ENCODE peak calls at places on chromosomes 2 and 18, in six cellular contexts. X is upper lobe of right lung; E is CD8-positive, alpha-beta T cell; J is GM23338; R is transverse colon; N is colonic mucosa. D is an unnamed sample.
A peak's percentile ranks its signal among the peaks of the same experiment; 100 is the strongest.

GRCh38 chr2:85133751-85134254 is 611 bp downstream of the TCF7L1 start:
- DNase-seq in J (peak; percentile 39), N (peak; percentile 23), X (peak; percentile 79), R (peak; percentile 16), E (no peak), D (peak; percentile 64)

GRCh38 chr2:205034034-205034433 is 488.8 kb downstream of the PARD3B start:
- DNase-seq in J (no peak), R (no peak), X (no peak), N (no peak), E (no peak), D (no peak)

GRCh38 chr18:23106575-23106974 is 28.7 kb upstream of the CABLES1 start:
- DNase-seq in R (peak; percentile 61), E (no peak), J (no peak), N (peak; percentile 75), X (no peak), D (peak; percentile 66)

GRCh38 chr2:84919885-84920580 is 14.6 kb downstream of the TMSB10 start:
- DNase-seq in E (peak; percentile 50), J (no peak), X (no peak), N (no peak), R (peak; percentile 42), D (peak; percentile 96)

GRCh38 chr18:34928754-34929335 is 112.4 kb upstream of the MAPRE2 start:
- DNase-seq in N (no peak), E (no peak), R (no peak), X (no peak), J (no peak), D (no peak)

GRCh38 chr2:213265679-213266078 is 18.6 kb upstream of the SPAG16 start:
- DNase-seq in X (no peak), E (no peak), N (no peak), J (no peak), R (no peak), D (no peak)

GRCh38 chr2:188519133-188519532 is 227.5 kb downstream of the GULP1 start:
- DNase-seq in J (no peak), E (no peak), X (no peak), N (no peak), R (no peak), D (no peak)

GRCh38 chr2:207983654-207984053 is 41.7 kb downstream of the PLEKHM3 start:
- DNase-seq in J (no peak), N (no peak), X (no peak), E (no peak), R (no peak), D (no peak)

GRCh38 chr2:64204006-64204632 is 59.9 kb upstream of the PELI1 start:
- DNase-seq in R (peak; percentile 25), J (peak; percentile 28), X (peak; percentile 66), E (no peak), N (peak; percentile 37), D (no peak)

GRCh38 chr2:215002500-215002899 is 135.9 kb downstream of the ABCA12 start:
- DNase-seq in E (no peak), R (no peak), N (peak; percentile 19), X (no peak), J (peak; percentile 70), D (peak; percentile 73)

GRCh38 chr2:666441-666840 is 10.8 kb downstream of the TMEM18 start:
- DNase-seq in N (no peak), E (no peak), R (no peak), J (no peak), X (no peak), D (no peak)

GRCh38 chr2:7845332-7845731 is 836.5 kb upstream of the ID2 start:
- DNase-seq in J (no peak), R (no peak), X (no peak), N (no peak), E (no peak), D (no peak)

GRCh38 chr2:71882949-71883472 is 264.7 kb downstream of the CYP26B1 start:
- DNase-seq in N (peak; percentile 46), E (no peak), J (no peak), R (peak; percentile 51), X (peak; percentile 79), D (peak; percentile 98)

GRCh38 chr2:24973812-24974211 is 2.1 kb upstream of the DNAJC27 start:
- DNase-seq in N (no peak), E (no peak), R (no peak), X (no peak), J (no peak), D (no peak)

GRCh38 chr2:206443735-206444527 is 599 bp downstream of the ADAM23 start:
- DNase-seq in R (no peak), N (no peak), X (no peak), J (peak; percentile 68), E (no peak), D (peak; percentile 48)

GRCh38 chr18:55506074-55506473 is 81.9 kb downstream of the TCF4 start:
- DNase-seq in X (no peak), N (no peak), J (no peak), E (no peak), R (no peak), D (no peak)

GRCh38 chr2:85813978-85814801 is 60.4 kb downstream of the ATOH8 start:
- DNase-seq in J (peak; percentile 90), E (peak; percentile 76), R (peak; percentile 92), X (peak; percentile 96), N (peak; percentile 93), D (peak; percentile 88)

GRCh38 chr2:99552529-99552928 is 62.7 kb upstream of the REV1 start:
- DNase-seq in J (no peak), E (no peak), R (no peak), N (no peak), X (no peak), D (no peak)

GRCh38 chr2:75801234-75801982 is 90.7 kb upstream of the GCFC2 start:
- DNase-seq in J (no peak), N (no peak), X (no peak), E (no peak), R (no peak), D (no peak)

GRCh38 chr2:217653240-217653639 is 349.6 kb downstream of the TNS1 start:
- DNase-seq in X (peak; percentile 67), J (no peak), E (no peak), R (peak; percentile 23), N (peak; percentile 45), D (peak; percentile 69)

GRCh38 chr2:85288244-85288725 is 39.5 kb downstream of the TGOLN2 start:
- DNase-seq in N (no peak), J (peak; percentile 59), R (peak; percentile 69), X (no peak), E (no peak), D (peak; percentile 50)

GRCh38 chr2:215784371-215784783 is 229.0 kb downstream of the MREG start:
- DNase-seq in X (no peak), N (no peak), E (no peak), J (no peak), R (no peak), D (peak; percentile 93)

GRCh38 chr2:41710944-41711343 is 336.9 kb upstream of the PKDCC start:
- DNase-seq in J (no peak), X (no peak), N (no peak), E (no peak), R (no peak), D (peak; percentile 24)

GRCh38 chr2:198098918-198099317 is 294.5 kb downstream of the PLCL1 start:
- DNase-seq in X (no peak), E (no peak), R (no peak), N (no peak), J (peak; percentile 70), D (no peak)

GRCh38 chr2:234994340-234995321 is 42.8 kb downstream of the SH3BP4 start:
- DNase-seq in E (no peak), J (no peak), R (no peak), X (no peak), N (no peak), D (no peak)

GRCh38 chr2:85810376-85811172 is 56.8 kb downstream of the ATOH8 start:
- DNase-seq in E (no peak), N (no peak), J (no peak), R (no peak), X (no peak), D (no peak)

GRCh38 chr2:27960237-27960912 is 69.8 kb downstream of the BABAM2 start:
- DNase-seq in X (no peak), E (peak; percentile 22), R (no peak), N (no peak), J (no peak), D (peak; percentile 92)

GRCh38 chr2:42054657-42055430 is 7.0 kb downstream of the PKDCC start:
- DNase-seq in J (peak; percentile 84), R (peak; percentile 85), E (no peak), X (no peak), N (peak; percentile 90), D (no peak)

GRCh38 chr2:158998486-158999248 is 30.2 kb downstream of the TANC1 start:
- DNase-seq in X (no peak), J (no peak), R (no peak), E (no peak), N (no peak), D (peak; percentile 66)

GRCh38 chr2:67839668-67840067 is 223.1 kb downstream of the C1D start:
- DNase-seq in E (no peak), J (no peak), X (no peak), N (no peak), R (no peak), D (no peak)

GRCh38 chr2:222627764-222628163 is 28.1 kb downstream of the FARSB start:
- DNase-seq in X (no peak), J (no peak), N (no peak), R (no peak), E (no peak), D (no peak)

GRCh38 chr2:120415060-120415459 is 69.1 kb downstream of the INHBB start:
- DNase-seq in X (no peak), R (no peak), E (no peak), J (no peak), N (no peak), D (no peak)
- H3K27me3 ChIP-seq in X (no peaks in the 10 kb centered on the region), R (no peaks in the 10 kb centered on the region), E (no peaks in the 10 kb centered on the region), J (no peaks in the 10 kb centered on the region), N (no peaks in the 10 kb centered on the region), D (peaks cover 12% of the 10 kb centered on the region)

GRCh38 chr2:74026674-74027294 is 42.1 kb downstream of the TET3 start:
- DNase-seq in R (no peak), J (peak; percentile 51), X (no peak), E (no peak), N (no peak), D (no peak)
- H3K4me3 ChIP-seq in R (no peak overlapping the region), J (peak overlapping the region; percentile 32), X (no peak overlapping the region), E (no peak overlapping the region), N (no peak overlapping the region), D (no peak overlapping the region)

GRCh38 chr2:241586564-241587264 is 28.2 kb downstream of the BOK start:
- DNase-seq in N (no peak), J (no peak), X (no peak), R (no peak), E (no peak), D (no peak)
- TF ChIP-seq CTCF in N (no peak), J (no peak), X (no peak), R (no peak), E (no peak), D (no peak)

DNA sequence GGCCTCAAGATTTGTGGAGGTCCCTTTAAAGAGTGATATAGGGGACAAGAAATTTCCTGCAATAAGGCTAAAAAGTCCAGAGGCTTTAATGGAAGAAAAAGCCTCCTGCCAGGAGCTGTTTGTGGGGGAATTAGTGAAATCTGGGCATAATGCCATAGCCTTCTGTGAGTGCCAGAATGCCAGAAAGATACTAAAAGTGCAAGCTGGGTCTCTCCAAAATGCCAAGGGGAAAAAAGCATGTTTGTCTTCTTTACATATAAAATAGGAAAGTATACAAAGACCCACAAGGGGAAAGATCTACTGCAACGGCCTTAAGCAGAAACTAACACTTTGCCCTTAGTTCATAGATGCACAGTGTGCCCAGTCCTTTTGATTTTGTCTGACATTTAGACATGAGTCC is 647.7 kb upstream of the ZNF804A start:
- DNase-seq in N (no peak), X (no peak), J (no peak), R (no peak), E (no peak), D (no peak)
- H3K27me3 ChIP-seq in N (no peaks in the 10 kb centered on the region), X (no peaks in the 10 kb centered on the region), J (no peaks in the 10 kb centered on the region), R (no peaks in the 10 kb centered on the region), E (no peaks in the 10 kb centered on the region), D (no peaks in the 10 kb centered on the region)

GRCh38 chr18:10032331-10032979 is 118.6 kb downstream of the VAPA start:
- DNase-seq in R (no peak), N (no peak), J (peak; percentile 78), X (no peak), E (peak; percentile 51), D (no peak)
- H3K4me3 ChIP-seq in R (peak overlapping the region; percentile 31), N (no peak overlapping the region), J (peak overlapping the region; percentile 53), X (peak overlapping the region; percentile 23), E (peak overlapping the region; percentile 62), D (no peak overlapping the region)